ENCODE peak calls at places on chromosomes 13 and 19, in six cellular contexts. I is NB4, E is tibial nerve, N is esophagus squamous epithelium, F is HepG2, T is upper lobe of left lung. M is an unnamed sample.

GRCh38 chr13:23020246-23020843 is 160.4 kb upstream of the SGCG start:
- DNase-seq in I (peak), E (peak), N (no peak), F (peak), T (no peak), M (no peak)

GRCh38 chr19:33201886-33202545 is 7.9 kb downstream of the LRP3 start:
- DNase-seq in I (no peak), E (no peak), N (no peak), F (no peak), T (peak), M (no peak)

GRCh38 chr19:32309711-32310390 is 35.6 kb upstream of the ZNF507 start:
- DNase-seq in I (no peak), E (no peak), N (no peak), F (no peak), T (peak), M (no peak)

GRCh38 chr13:101520672-101521071 is 68.2 kb downstream of the ITGBL1 start:
- DNase-seq in I (peak), E (no peak), N (no peak), F (no peak), T (no peak), M (peak)

GRCh38 chr13:28000567-28000966 is 12.1 kb upstream of the URAD start:
- DNase-seq in I (no peak), E (no peak), N (no peak), F (no peak), T (no peak), M (no peak)

GRCh38 chr19:41029524-41030432 is 38.7 kb downstream of the CYP2B6 start:
- DNase-seq in I (no peak), E (no peak), N (no peak), F (no peak), T (no peak), M (no peak)

GRCh38 chr19:30074741-30075460 is 132.9 kb downstream of the URI1 start:
- DNase-seq in I (no peak), E (no peak), N (no peak), F (no peak), T (no peak), M (no peak)

GRCh38 chr19:1076046-1076386 is 9.0 kb downstream of the ARHGAP45 start:
- DNase-seq in I (no peak), E (no peak), N (no peak), F (no peak), T (no peak), M (no peak)

GRCh38 chr19:2053601-2054389 is 2.8 kb upstream of the MKNK2 start:
- DNase-seq in I (no peak), E (no peak), N (no peak), F (no peak), T (peak), M (no peak)

GRCh38 chr13:34467450-34468083 is 474.5 kb upstream of the NBEA start:
- DNase-seq in I (no peak), E (no peak), N (no peak), F (no peak), T (no peak), M (no peak)

GRCh38 chr13:58300974-58301681 is 669.6 kb downstream of the PCDH17 start:
- DNase-seq in I (no peak), E (no peak), N (no peak), F (no peak), T (no peak), M (no peak)

GRCh38 chr13:52830946-52831345 is 17.5 kb downstream of the PCDH8 start:
- DNase-seq in I (no peak), E (no peak), N (no peak), F (no peak), T (no peak), M (no peak)

GRCh38 chr13:44667950-44668349 is 91.8 kb upstream of the TSC22D1 start:
- DNase-seq in I (no peak), E (no peak), N (no peak), F (no peak), T (no peak), M (no peak)

GRCh38 chr19:41233748-41234240 is 14.8 kb downstream of the AXL start:
- DNase-seq in I (peak), E (no peak), N (no peak), F (no peak), T (no peak), M (no peak)

GRCh38 chr13:112740502-112741131 is 50.8 kb downstream of the ATP11A start:
- DNase-seq in I (peak), E (peak), N (no peak), F (no peak), T (no peak), M (no peak)

GRCh38 chr19:46134527-46134926 is 10.0 kb upstream of the IGFL3 start:
- DNase-seq in I (no peak), E (no peak), N (no peak), F (no peak), T (no peak), M (no peak)

GRCh38 chr13:33637978-33638743 is 179.8 kb upstream of the RFC3 start:
- DNase-seq in I (no peak), E (no peak), N (no peak), F (no peak), T (no peak), M (no peak)

GRCh38 chr13:24923305-24923640 is 159.3 kb downstream of the RNF17 start:
- DNase-seq in I (peak), E (peak), N (no peak), F (no peak), T (no peak), M (peak)

GRCh38 chr19:3440082-3440481 is 40.2 kb downstream of the SMIM24 start:
- DNase-seq in I (peak), E (peak), N (no peak), F (peak), T (no peak), M (peak)

GRCh38 chr19:44874317-44874716 is 16.7 kb upstream of the TOMM40 start:
- DNase-seq in I (no peak), E (no peak), N (no peak), F (no peak), T (no peak), M (no peak)

GRCh38 chr13:57666554-57666953 is 35.0 kb downstream of the PCDH17 start:
- DNase-seq in I (no peak), E (no peak), N (no peak), F (no peak), T (no peak), M (no peak)

GRCh38 chr19:3851254-3852176 is 17.3 kb downstream of the ZFR2 start:
- DNase-seq in I (no peak), E (no peak), N (no peak), F (no peak), T (no peak), M (no peak)

GRCh38 chr13:75145926-75146325 is 336.0 kb downstream of the TBC1D4 start:
- DNase-seq in I (no peak), E (no peak), N (no peak), F (no peak), T (no peak), M (no peak)

GRCh38 chr13:44470623-44471562 is 97.3 kb downstream of the SERP2 start:
- DNase-seq in I (peak), E (no peak), N (no peak), F (peak), T (no peak), M (no peak)

GRCh38 chr13:81927347-81927746 is 1586.4 kb upstream of the SPRY2 start:
- DNase-seq in I (no peak), E (no peak), N (no peak), F (peak), T (no peak), M (no peak)

GRCh38 chr13:40968416-40969000 is 50.6 kb downstream of the ELF1 start:
- DNase-seq in I (no peak), E (no peak), N (no peak), F (no peak), T (no peak), M (no peak)

GRCh38 chr19:49895566-49896297 is 955 bp downstream of the IL4I1 start:
- DNase-seq in I (no peak), E (no peak), N (no peak), F (no peak), T (peak), M (no peak)

GRCh38 chr13:40164137-40164536 is 502.3 kb downstream of the FOXO1 start:
- DNase-seq in I (peak), E (no peak), N (no peak), F (no peak), T (no peak), M (peak)

GRCh38 chr19:3586124-3586626 is 897 bp downstream of the GIPC3 start:
- DNase-seq in I (peak), E (no peak), N (no peak), F (no peak), T (no peak), M (no peak)

GRCh38 chr13:106369091-106369490 is 166.4 kb downstream of the EFNB2 start:
- DNase-seq in I (no peak), E (no peak), N (no peak), F (no peak), T (no peak), M (no peak)

GRCh38 chr19:18278521-18279265 is 2.7 kb downstream of the JUND start:
- DNase-seq in I (peak), E (no peak), N (no peak), F (no peak), T (no peak), M (no peak)

GRCh38 chr19:18273566-18274302 is 518 bp downstream of the IQCN start:
- DNase-seq in I (no peak), E (no peak), N (no peak), F (no peak), T (no peak), M (no peak)

GRCh38 chr19:18274303-18274775 is at the start of gene IQCN:
- DNase-seq in I (peak), E (no peak), N (no peak), F (peak), T (peak), M (no peak)

GRCh38 chr19:18271433-18271841 is 2.8 kb downstream of the IQCN start:
- DNase-seq in I (no peak), E (no peak), N (no peak), F (no peak), T (no peak), M (no peak)

GRCh38 chr19:18274776-18275356 is 614 bp upstream of the IQCN start:
- DNase-seq in I (peak), E (peak), N (no peak), F (peak), T (peak), M (peak)
- TF ChIP-seq POLR2A in I (no peak), E (no peak), N (no peak), F (no peak), T (no peak), M (no peak)

DNA sequence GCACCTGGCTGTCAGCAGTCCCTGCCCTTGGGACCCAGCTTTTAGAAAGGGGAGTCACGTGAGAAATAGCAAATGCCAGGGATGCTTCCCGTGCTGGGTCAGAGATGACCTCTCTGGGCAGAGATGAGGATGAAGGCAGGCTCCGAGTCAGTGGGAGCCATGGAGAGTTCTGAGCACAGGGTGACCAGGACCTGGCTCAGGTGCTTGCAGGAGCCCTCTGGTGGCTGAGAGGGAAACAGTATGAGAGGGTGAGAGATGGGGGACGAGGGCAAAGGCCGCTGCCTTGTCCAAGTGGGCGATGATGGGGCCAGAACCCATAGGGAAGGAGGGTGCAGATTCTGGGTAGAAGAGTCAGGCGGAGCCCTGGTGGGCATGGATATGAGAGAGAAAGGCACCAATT is 15.8 kb downstream of the TMED1 start:
- DNase-seq in I (no peak), E (no peak), N (no peak), F (no peak), T (no peak), M (no peak)
- TF ChIP-seq POLR2A in I (no peak), E (no peak), N (no peak), F (no peak), T (no peak), M (no peak)

GRCh38 chr19:13986348-13986904 is 19.7 kb downstream of the RFX1 start:
- DNase-seq in I (peak), E (peak), N (peak), F (no peak), T (peak), M (no peak)
- TF ChIP-seq POLR2A in I (peak), E (no peak), N (peak), F (no peak), T (no peak), M (no peak)

GRCh38 chr13:19864339-19865309 is 1.2 kb upstream of the ZMYM5 start:
- DNase-seq in I (peak), E (peak), N (peak), F (no peak), T (peak), M (peak)
- TF ChIP-seq POLR2A in I (peak), E (no peak), N (no peak), F (no peak), T (no peak), M (peak)

GRCh38 chr13:96053003-96053703 is at the start of gene UGGT2:
- DNase-seq in I (peak), E (peak), N (peak), F (peak), T (peak), M (peak)
- TF ChIP-seq POLR2A in I (peak), E (peak), N (peak), F (peak), T (peak), M (peak)

DNA sequence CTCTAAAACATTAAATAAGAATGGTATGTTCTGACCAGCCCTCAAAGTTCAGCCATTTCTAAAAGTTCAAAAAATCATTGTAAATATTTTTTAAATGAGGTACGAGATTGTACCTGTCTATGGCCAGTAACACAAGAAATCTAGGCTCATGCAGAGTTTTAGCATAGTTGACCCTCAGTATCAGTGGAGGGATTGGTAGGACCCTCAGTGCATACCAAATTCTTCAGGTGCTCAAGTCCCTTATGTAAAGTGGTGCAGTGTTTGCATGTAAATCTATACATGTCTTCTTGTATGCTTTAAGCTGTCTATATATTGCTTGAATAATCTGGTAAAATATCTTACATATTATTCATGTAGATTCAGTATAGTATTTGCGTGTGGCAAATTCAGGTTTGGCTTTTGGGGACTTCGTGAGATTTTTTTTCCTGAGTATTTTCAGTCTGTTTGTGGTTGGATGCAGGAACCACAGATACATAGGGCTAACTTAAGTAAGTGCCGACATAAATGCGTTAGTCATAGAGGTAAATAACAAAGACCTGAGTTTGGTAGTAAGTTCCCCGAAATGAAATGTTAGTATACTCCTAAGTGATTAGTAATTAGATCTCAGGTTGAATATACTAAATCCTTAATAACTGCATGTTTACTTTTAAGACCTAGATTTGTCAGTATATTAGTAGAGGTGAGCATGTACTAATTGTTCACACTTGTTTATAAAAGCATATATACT is 7.8 kb downstream of the MIR17HG start:
- DNase-seq in I (no peak), E (no peak), N (no peak), F (no peak), T (no peak), M (no peak)
- TF ChIP-seq POLR2A in I (no peak), E (no peak), N (no peak), F (no peak), T (no peak), M (no peak)